ENCODE peak calls at places on chromosome 18, in five cellular contexts. J is transverse colon, O is NCI-H2171, M is NCI-H1092 treated with DMSO at 0.1 percent for 48 hours, L is keratinocyte. D is an unnamed sample.

GRCh38 chr18:59127047-59127446 is 12.6 kb upstream of the SEC11C start:
- DNase-seq in J (no peak), O (no peak), L (no peak), M (no peak), D (no peak)

GRCh38 chr18:2441544-2441943 is 129.8 kb downstream of the METTL4 start:
- DNase-seq in L (no peak), J (no peak), M (no peak), O (no peak), D (no peak)

GRCh38 chr18:63342206-63342605 is 22.6 kb upstream of the BCL2 start:
- DNase-seq in O (no peak), J (no peak), L (no peak), M (peak; percentile 7), D (no peak)

GRCh38 chr18:44758821-44759624 is 78.3 kb downstream of the SETBP1 start:
- DNase-seq in M (no peak), O (no peak), L (no peak), J (peak; percentile 39), D (no peak)

GRCh38 chr18:13026583-13027270 is 35.6 kb downstream of the CEP192 start:
- DNase-seq in L (no peak), J (no peak), O (no peak), M (no peak), D (peak; percentile 34)

GRCh38 chr18:48637081-48637990 is 98.5 kb downstream of the CTIF start:
- DNase-seq in O (no peak), J (no peak), L (no peak), M (no peak), D (no peak)

GRCh38 chr18:61892683-61893303 is at the start of gene RNF152:
- DNase-seq in O (no peak), M (peak; percentile 75), L (no peak), J (peak; percentile 32), D (no peak)

GRCh38 chr18:76446321-76446720 is 48.7 kb downstream of the ZNF516 start:
- DNase-seq in L (no peak), O (no peak), M (no peak), J (no peak), D (no peak)

GRCh38 chr18:69658137-69658536 is 257.4 kb downstream of the DOK6 start:
- DNase-seq in L (no peak), O (no peak), M (no peak), J (no peak), D (peak; percentile 3)

GRCh38 chr18:33578371-33579146 is 540 bp downstream of the ASXL3 start:
- DNase-seq in J (peak; percentile 41), O (no peak), M (peak; percentile 79), L (no peak), D (peak; percentile 1)

GRCh38 chr18:38972571-38972970 is 1407.0 kb upstream of the CELF4 start:
- DNase-seq in J (no peak), O (no peak), L (no peak), M (no peak), D (no peak)

GRCh38 chr18:39406941-39407340 is 1841.3 kb upstream of the CELF4 start:
- DNase-seq in O (no peak), J (no peak), L (no peak), M (no peak), D (no peak)

GRCh38 chr18:79796531-79797390 is 977 bp upstream of the KCNG2 start:
- DNase-seq in L (no peak), O (no peak), M (no peak), J (no peak), D (peak; percentile 36)

GRCh38 chr18:32319084-32319483 is 129.2 kb downstream of the MEP1B start:
- DNase-seq in L (no peak), M (no peak), J (no peak), O (no peak), D (peak; percentile 71)

GRCh38 chr18:36412778-36413177 is 115.3 kb downstream of the FHOD3 start:
- DNase-seq in M (no peak), J (no peak), O (no peak), L (no peak), D (no peak)

GRCh38 chr18:26757263-26758019 is 108.1 kb downstream of the AQP4 start:
- DNase-seq in M (no peak), L (no peak), J (peak; percentile 10), O (no peak), D (no peak)

GRCh38 chr18:74342416-74343043 is 26.9 kb downstream of the C18orf63 start:
- DNase-seq in L (no peak), J (peak; percentile 21), O (no peak), M (peak; percentile 61), D (peak; percentile 66)

GRCh38 chr18:79381811-79382311 is 13.9 kb upstream of the NFATC1 start:
- DNase-seq in J (no peak), L (no peak), O (no peak), M (no peak), D (no peak)

GRCh38 chr18:12085786-12086185 is 7.9 kb upstream of the ANKRD62 start:
- DNase-seq in J (no peak), L (no peak), M (no peak), O (no peak), D (no peak)

GRCh38 chr18:78865771-78866310 is 113.8 kb upstream of the SALL3 start:
- DNase-seq in O (no peak), J (no peak), M (no peak), L (no peak), D (no peak)